ENCODE peak calls at places on chromosomes 2 and 18, in nine cellular contexts. S, M, Y, C, Z, D, V, U and T are unnamed samples.

GRCh38 chr2:197108758-197109157 is 182.3 kb upstream of the PGAP1 start:
- DNase-seq in C (peak), Z (peak), S (no peak), U (no peak), D (no peak), M (no peak), V (no peak), Y (no peak), T (no peak)

GRCh38 chr2:20156826-20157605 is 67.9 kb downstream of the SDC1 start:
- DNase-seq in Z (no peak), S (no peak), V (no peak), Y (no peak), U (no peak), D (no peak), C (no peak), M (no peak), T (no peak)

GRCh38 chr2:180747728-180748127 is 232.7 kb upstream of the UBE2E3 start:
- DNase-seq in S (no peak), Z (no peak), D (no peak), M (no peak), V (no peak), U (no peak), C (no peak), Y (no peak), T (no peak)

GRCh38 chr2:193584522-193584938 is 1389.8 kb upstream of the TMEFF2 start:
- DNase-seq in U (no peak), D (no peak), Y (no peak), M (no peak), Z (no peak), C (no peak), V (no peak), S (no peak), T (no peak)

GRCh38 chr2:111673526-111673925 is 210.5 kb downstream of the ANAPC1 start:
- DNase-seq in V (no peak), D (no peak), C (no peak), U (no peak), Z (no peak), S (no peak), M (no peak), Y (no peak), T (no peak)

GRCh38 chr2:101821828-101822458 is 124.4 kb downstream of the MAP4K4 start:
- DNase-seq in D (no peak), C (no peak), U (no peak), Z (no peak), Y (no peak), S (no peak), M (no peak), V (no peak), T (no peak)

GRCh38 chr18:24595556-24595955 is 135.1 kb downstream of the HRH4 start:
- DNase-seq in V (no peak), U (no peak), Z (no peak), Y (no peak), C (no peak), M (no peak), D (no peak), S (no peak), T (no peak)

GRCh38 chr2:16321872-16322271 is 343.8 kb downstream of the CYRIA start:
- DNase-seq in D (no peak), Z (no peak), Y (no peak), C (no peak), S (no peak), M (no peak), U (no peak), V (no peak), T (no peak)

GRCh38 chr18:48723837-48724236 is 185.0 kb downstream of the CTIF start:
- DNase-seq in D (no peak), V (no peak), Y (no peak), M (no peak), Z (no peak), S (no peak), C (no peak), U (no peak), T (no peak)

GRCh38 chr2:74602553-74603281 is 45.4 kb downstream of the M1AP start:
- DNase-seq in M (no peak), Y (no peak), C (no peak), Z (no peak), V (no peak), U (no peak), S (no peak), D (no peak), T (no peak)

GRCh38 chr2:241381872-241382271 is 25.8 kb downstream of the FARP2 start:
- DNase-seq in Y (no peak), U (no peak), C (no peak), V (no peak), Z (no peak), S (no peak), M (no peak), D (no peak), T (no peak)

GRCh38 chr2:69926849-69927515 is 12.1 kb downstream of the MXD1 start:
- DNase-seq in Z (no peak), C (no peak), U (no peak), D (no peak), V (no peak), M (no peak), S (no peak), Y (no peak), T (no peak)

GRCh38 chr2:26578581-26578980 is 62.6 kb downstream of the CIB4 start:
- DNase-seq in S (no peak), Y (no peak), C (no peak), D (no peak), U (no peak), Z (no peak), M (no peak), V (no peak), T (no peak)

GRCh38 chr2:67215214-67215613 is 181.9 kb upstream of the ETAA1 start:
- DNase-seq in Y (no peak), V (no peak), Z (peak), C (no peak), U (peak), D (no peak), M (no peak), S (peak), T (no peak)

GRCh38 chr2:61928816-61929471 is 23.5 kb downstream of the COMMD1 start:
- DNase-seq in C (no peak), U (no peak), M (no peak), Y (no peak), V (no peak), Z (no peak), S (no peak), D (no peak), T (no peak)

GRCh38 chr2:110114801-110115200 is 821 bp downstream of the MALL start:
- DNase-seq in V (no peak), C (no peak), S (no peak), Z (no peak), M (no peak), U (peak), Y (no peak), D (no peak), T (no peak)

GRCh38 chr2:8300216-8300615 is 381.6 kb upstream of the ID2 start:
- DNase-seq in Y (no peak), V (no peak), C (no peak), U (no peak), Z (no peak), S (no peak), D (no peak), M (no peak), T (no peak)

GRCh38 chr2:237431372-237431771 is 17.4 kb upstream of the COL6A3 start:
- DNase-seq in Z (no peak), M (no peak), U (no peak), S (no peak), Y (no peak), C (no peak), D (no peak), V (no peak), T (no peak)

GRCh38 chr2:157809212-157809611 is 66.9 kb downstream of the ACVR1 start:
- DNase-seq in V (no peak), M (no peak), D (no peak), Y (no peak), Z (no peak), U (no peak), C (no peak), S (no peak), T (no peak)

GRCh38 chr18:22705328-22705727 is 227.8 kb upstream of the RBBP8 start:
- DNase-seq in Z (no peak), M (no peak), U (peak), D (no peak), C (no peak), Y (no peak), S (peak), V (no peak), T (no peak)

GRCh38 chr2:181165199-181165868 is 184.9 kb downstream of the UBE2E3 start:
- DNase-seq in D (peak), Z (no peak), V (no peak), Y (no peak), U (no peak), M (no peak), C (no peak), S (no peak), T (no peak)

GRCh38 chr2:216596986-216597509 is 36.2 kb upstream of the IGFBP2 start:
- DNase-seq in U (no peak), C (no peak), Y (no peak), Z (no peak), D (no peak), S (no peak), M (no peak), V (no peak), T (no peak)

GRCh38 chr18:70310560-70311320 is 21.9 kb downstream of the SOCS6 start:
- DNase-seq in U (no peak), Z (no peak), D (no peak), C (no peak), S (no peak), Y (no peak), M (no peak), V (no peak), T (no peak)

GRCh38 chr2:240915526-240916335 is 9.6 kb downstream of the CROCC2 start:
- DNase-seq in V (no peak), U (no peak), S (no peak), M (no peak), Z (no peak), D (no peak), Y (no peak), C (peak), T (no peak)

GRCh38 chr2:4528773-4529172 is 825.4 kb downstream of the DCDC2C start:
- DNase-seq in C (no peak), D (no peak), M (no peak), Y (no peak), U (no peak), Z (no peak), S (no peak), V (no peak), T (no peak)

GRCh38 chr2:112885503-112885897 is 25.5 kb upstream of the IL37 start:
- DNase-seq in C (no peak), U (no peak), Y (no peak), V (no peak), D (no peak), S (no peak), M (no peak), Z (no peak), T (no peak)

GRCh38 chr2:190746971-190747761 is 98.3 kb downstream of the NAB1 start:
- DNase-seq in S (no peak), V (no peak), C (no peak), Z (no peak), Y (no peak), D (no peak), U (no peak), M (no peak), T (no peak)

GRCh38 chr2:1481406-1482252 is 68.4 kb downstream of the TPO start:
- DNase-seq in U (no peak), S (no peak), Y (no peak), V (no peak), C (no peak), M (no peak), D (no peak), Z (no peak), T (no peak)

GRCh38 chr2:205580591-205580990 is 101.7 kb upstream of the NRP2 start:
- DNase-seq in S (no peak), C (no peak), D (no peak), Y (no peak), M (no peak), U (no peak), Z (no peak), V (no peak), T (no peak)

GRCh38 chr18:80136679-80137078 is 27.6 kb downstream of the ADNP2 start:
- DNase-seq in S (no peak), M (no peak), U (no peak), C (no peak), Y (no peak), V (no peak), Z (no peak), D (no peak), T (no peak)

GRCh38 chr2:221817052-221817451 is 244.9 kb upstream of the EPHA4 start:
- DNase-seq in M (no peak), Z (no peak), Y (no peak), D (no peak), V (no peak), C (no peak), S (no peak), U (no peak), T (no peak)

GRCh38 chr2:71950256-71951066 is 197.2 kb downstream of the CYP26B1 start:
- DNase-seq in S (no peak), Y (no peak), D (no peak), V (no peak), U (no peak), M (no peak), Z (peak), C (peak), T (no peak)

GRCh38 chr2:100964222-100964621 is 37.9 kb upstream of the RPL31 start:
- DNase-seq in U (no peak), M (no peak), C (no peak), S (no peak), Y (no peak), V (no peak), Z (no peak), D (no peak), T (no peak)

GRCh38 chr2:38581193-38582147 is 21.3 kb downstream of the HNRNPLL start:
- DNase-seq in V (no peak), D (peak), Y (no peak), C (no peak), Z (no peak), U (no peak), M (no peak), S (peak), T (no peak)

GRCh38 chr18:79856119-79857080 is 58.7 kb downstream of the KCNG2 start:
- DNase-seq in U (peak), Y (no peak), Z (no peak), V (no peak), S (no peak), D (no peak), M (no peak), C (no peak), T (no peak)

GRCh38 chr2:33212151-33212550 is 264.3 kb upstream of the RASGRP3 start:
- DNase-seq in S (peak), V (no peak), Z (no peak), C (no peak), Y (no peak), D (no peak), U (peak), M (no peak), T (no peak)

GRCh38 chr2:189548686-189549439 is 31.7 kb downstream of the SLC40A1 start:
- DNase-seq in V (no peak), S (no peak), Y (no peak), C (no peak), Z (no peak), D (no peak), M (no peak), U (peak), T (no peak)

GRCh38 chr2:42105330-42106256 is 57.8 kb downstream of the PKDCC start:
- DNase-seq in Y (peak), M (peak), S (no peak), U (no peak), Z (no peak), D (peak), C (peak), V (peak), T (peak)